ENCODE peak calls at places on chromosomes 7 and 10, in five cellular contexts. G, B, K, A and T are unnamed samples.
A peak's percentile ranks its signal among the peaks of the same experiment; 100 is the strongest.

GRCh38 chr10:24153016-24153415 is 55.9 kb upstream of the KIAA1217 start:
- DNase-seq in G (no peak), B (peak; percentile 36), K (no peak), A (no peak), T (no peak)

GRCh38 chr7:79410345-79410744 is 43.1 kb downstream of the MAGI2 start:
- DNase-seq in G (no peak), B (no peak), K (no peak), A (no peak), T (no peak)

GRCh38 chr10:117617664-117618063 is 75.1 kb downstream of the EMX2 start:
- DNase-seq in G (no peak), B (no peak), K (no peak), A (no peak), T (peak; percentile 29)

GRCh38 chr7:28018851-28019465 is 161.6 kb downstream of the JAZF1 start:
- DNase-seq in G (no peak), B (no peak), K (no peak), A (no peak), T (no peak)

GRCh38 chr7:64098-64521 is 128.3 kb upstream of the FAM20C start:
- DNase-seq in G (no peak), B (peak; percentile 73), K (peak; percentile 70), A (peak; percentile 40), T (no peak)

GRCh38 chr7:143416565-143417149 is 8.0 kb upstream of the EPHA1 start:
- DNase-seq in G (no peak), B (peak; percentile 59), K (no peak), A (no peak), T (no peak)

GRCh38 chr10:48294431-48294830 is 12.0 kb upstream of the MAPK8 start:
- DNase-seq in G (no peak), B (no peak), K (no peak), A (no peak), T (no peak)

GRCh38 chr7:53835301-53835700 is 706.9 kb upstream of the VSTM2A start:
- DNase-seq in G (no peak), B (no peak), K (no peak), A (no peak), T (no peak)

GRCh38 chr10:79147796-79148451 is 79.2 kb downstream of the ZMIZ1 start:
- DNase-seq in G (no peak), B (no peak), K (no peak), A (no peak), T (no peak)